ENCODE peak calls at places on chromosome 21, in ten cellular contexts. S is WERI-Rb-1; U is HFF-Myc; E is AG10803; M is cardiac fibroblast; R is Daoy; V is stimulated activated CD4-positive, alpha-beta T cell treated with anti-CD3 and anti-CD28 coated beads, Interleukin-15, amount 100 ng/mL, for 1 hour; N is caudate nucleus; Y is GM13977; B is right lobe of liver. F is an unnamed sample.

GRCh38 chr21:42414928-42415769 is 11.4 kb downstream of the UBASH3A start:
- DNase-seq in S (no peak), U (peak; percentile 27), E (no peak), M (peak; percentile 56), R (peak; percentile 99), V (peak; percentile 72), N (no peak), Y (peak; percentile 88), B (no peak), F (peak; percentile 94)

GRCh38 chr21:14384453-14384852 is 1.5 kb upstream of the HSPA13 start:
- DNase-seq in S (peak; percentile 42), U (no peak), E (no peak), M (no peak), R (no peak), V (no peak), N (no peak), Y (no peak), B (no peak), F (no peak)

GRCh38 chr21:29938968-29939858 is 583 bp downstream of the GRIK1 start:
- DNase-seq in S (peak; percentile 65), U (no peak), E (no peak), M (peak; percentile 13), R (peak; percentile 27), V (no peak), N (no peak), Y (no peak), B (no peak), F (no peak)

GRCh38 chr21:29114765-29115164 is 15.7 kb upstream of the MAP3K7CL start:
- DNase-seq in S (no peak), U (peak; percentile 53), E (peak; percentile 60), M (peak; percentile 64), R (peak; percentile 75), V (no peak), N (no peak), Y (no peak), B (no peak), F (no peak)

GRCh38 chr21:29939859-29940245 is at the start of gene GRIK1:
- DNase-seq in S (peak; percentile 81), U (no peak), E (no peak), M (peak; percentile 4), R (peak; percentile 33), V (no peak), N (no peak), Y (no peak), B (no peak), F (no peak)

GRCh38 chr21:42652527-42653491 is 612 bp upstream of the PDE9A start:
- DNase-seq in S (peak; percentile 98), U (no peak), E (peak; percentile 4), M (peak; percentile 37), R (peak; percentile 59), V (no peak), N (peak; percentile 39), Y (peak; percentile 45), B (peak; percentile 83), F (no peak)

GRCh38 chr21:22263890-22264289 is 1265.7 kb downstream of the NCAM2 start:
- DNase-seq in S (no peak), U (no peak), E (no peak), M (no peak), R (no peak), V (no peak), N (no peak), Y (no peak), B (no peak), F (no peak)

GRCh38 chr21:44991538-44992483 is 52.0 kb downstream of the SLX9 start:
- DNase-seq in S (no peak), U (no peak), E (no peak), M (no peak), R (no peak), V (no peak), N (no peak), Y (no peak), B (peak; percentile 19), F (no peak)

GRCh38 chr21:43653626-43654025 is 5.7 kb downstream of the HSF2BP start:
- DNase-seq in S (no peak), U (no peak), E (no peak), M (no peak), R (no peak), V (no peak), N (no peak), Y (no peak), B (no peak), F (no peak)

GRCh38 chr21:44920694-44921604 is at the start of gene ITGB2:
- DNase-seq in S (no peak), U (no peak), E (no peak), M (no peak), R (no peak), V (no peak), N (no peak), Y (peak; percentile 71), B (peak; percentile 71), F (peak; percentile 78)

GRCh38 chr21:34135330-34135729 is 62.0 kb downstream of the MRPS6 start:
- DNase-seq in S (no peak), U (no peak), E (no peak), M (no peak), R (no peak), V (no peak), N (no peak), Y (no peak), B (no peak), F (no peak)

GRCh38 chr21:34521561-34521960 is 9.6 kb upstream of the KCNE1 start:
- DNase-seq in S (no peak), U (no peak), E (no peak), M (no peak), R (no peak), V (no peak), N (no peak), Y (no peak), B (peak; percentile 76), F (no peak)

GRCh38 chr21:37072239-37072987 is 458 bp downstream of the PIGP start:
- DNase-seq in S (peak; percentile 85), U (no peak), E (peak; percentile 85), M (peak; percentile 79), R (peak; percentile 87), V (no peak), N (peak; percentile 88), Y (no peak), B (peak; percentile 70), F (no peak)

GRCh38 chr21:16159213-16159970 is 429.6 kb downstream of the USP25 start:
- DNase-seq in S (no peak), U (peak; percentile 6), E (no peak), M (no peak), R (no peak), V (no peak), N (no peak), Y (no peak), B (no peak), F (no peak)

GRCh38 chr21:35868005-35868868 is 192.1 kb downstream of the SETD4 start:
- DNase-seq in S (no peak), U (no peak), E (no peak), M (no peak), R (no peak), V (no peak), N (no peak), Y (no peak), B (no peak), F (no peak)

GRCh38 chr21:45014747-45015468 is 59.5 kb upstream of the ADARB1 start:
- DNase-seq in S (no peak), U (no peak), E (no peak), M (no peak), R (no peak), V (no peak), N (no peak), Y (no peak), B (no peak), F (no peak)

GRCh38 chr21:25635310-25635709 is 3.7 kb upstream of the JAM2 start:
- DNase-seq in S (no peak), U (no peak), E (no peak), M (no peak), R (peak; percentile 12), V (no peak), N (no peak), Y (no peak), B (no peak), F (no peak)

GRCh38 chr21:37153193-37153934 is 80.3 kb downstream of the TTC3 start:
- DNase-seq in S (no peak), U (peak; percentile 36), E (peak; percentile 87), M (peak; percentile 70), R (no peak), V (no peak), N (no peak), Y (no peak), B (no peak), F (no peak)

GRCh38 chr21:45027241-45028196 is 46.9 kb upstream of the ADARB1 start:
- DNase-seq in S (no peak), U (no peak), E (no peak), M (no peak), R (no peak), V (no peak), N (no peak), Y (no peak), B (no peak), F (no peak)

GRCh38 chr21:38820471-38821239 is 14.9 kb downstream of the ETS2 start:
- DNase-seq in S (no peak), U (no peak), E (peak; percentile 32), M (no peak), R (no peak), V (no peak), N (no peak), Y (no peak), B (peak; percentile 69), F (no peak)

GRCh38 chr21:41926068-41926806 is 27.6 kb downstream of the C2CD2 start:
- DNase-seq in S (no peak), U (no peak), E (peak; percentile 54), M (peak; percentile 71), R (peak; percentile 69), V (no peak), N (no peak), Y (peak; percentile 74), B (no peak), F (peak; percentile 67)

GRCh38 chr21:32574946-32575925 is 10.1 kb downstream of the TCP10L start:
- DNase-seq in S (no peak), U (no peak), E (no peak), M (no peak), R (no peak), V (no peak), N (no peak), Y (no peak), B (no peak), F (no peak)